ENCODE peak calls at places on chromosomes 7 and 10, in seven cellular contexts. K is fibroblast of lung, J is endothelial cell of umbilical vein, U is GM23338, L is hepatocyte, H is HCT116, R is PC-9. O is an unnamed sample.

GRCh38 chr10:60753152-60753551 is 25.1 kb upstream of the CDK1 start:
- DNase-seq in J (no peak), U (no peak), K (no peak), R (no peak), H (no peak), L (no peak), O (no peak)

GRCh38 chr10:52599586-52600200 is 172.9 kb downstream of the MBL2 start:
- DNase-seq in R (no peak), U (no peak), H (no peak), J (no peak), L (no peak), K (no peak), O (no peak)

GRCh38 chr10:52755297-52756062 is 17.1 kb downstream of the MBL2 start:
- DNase-seq in J (no peak), U (no peak), R (no peak), L (peak; percentile 75), K (peak; percentile 85), H (no peak), O (no peak)

GRCh38 chr10:6049031-6049400 is 13.2 kb downstream of the IL2RA start:
- DNase-seq in K (no peak), L (no peak), R (no peak), J (no peak), U (no peak), H (no peak), O (no peak)

GRCh38 chr10:73096452-73097304 is at the start of gene P4HA1:
- DNase-seq in K (peak; percentile 98), L (peak; percentile 99), H (peak; percentile 91), R (peak; percentile 98), U (peak; percentile 94), J (peak; percentile 99), O (peak; percentile 98)

GRCh38 chr7:145169908-145170307 is 334.1 kb upstream of the TPK1 start:
- DNase-seq in U (peak; percentile 36), H (no peak), J (no peak), R (no peak), K (peak; percentile 69), L (no peak), O (peak; percentile 48)

GRCh38 chr10:110357252-110357780 is 52.6 kb upstream of the SMNDC1 start:
- DNase-seq in K (peak; percentile 97), L (peak; percentile 75), R (no peak), U (no peak), J (no peak), H (peak; percentile 34), O (peak; percentile 78)

GRCh38 chr10:1573334-1573969 is 163.9 kb downstream of the ADARB2 start:
- DNase-seq in U (no peak), R (no peak), H (no peak), L (no peak), K (no peak), J (no peak), O (no peak)

GRCh38 chr7:148918058-148918596 is 34.0 kb upstream of the EZH2 start:
- DNase-seq in L (no peak), U (no peak), K (no peak), R (no peak), J (no peak), H (no peak), O (no peak)

GRCh38 chr7:43906327-43907010 is at the start of gene URGCP:
- DNase-seq in R (peak; percentile 64), K (peak; percentile 25), L (peak; percentile 78), U (peak; percentile 74), J (peak; percentile 26), H (no peak), O (peak; percentile 53)

GRCh38 chr7:132511387-132511786 is 64.9 kb downstream of the PLXNA4 start:
- DNase-seq in L (no peak), U (no peak), R (no peak), K (no peak), J (no peak), H (no peak), O (peak; percentile 90)

GRCh38 chr10:119365773-119366640 is 158.6 kb downstream of the GRK5 start:
- DNase-seq in R (no peak), U (no peak), K (no peak), L (no peak), H (no peak), J (no peak), O (no peak)

DNA sequence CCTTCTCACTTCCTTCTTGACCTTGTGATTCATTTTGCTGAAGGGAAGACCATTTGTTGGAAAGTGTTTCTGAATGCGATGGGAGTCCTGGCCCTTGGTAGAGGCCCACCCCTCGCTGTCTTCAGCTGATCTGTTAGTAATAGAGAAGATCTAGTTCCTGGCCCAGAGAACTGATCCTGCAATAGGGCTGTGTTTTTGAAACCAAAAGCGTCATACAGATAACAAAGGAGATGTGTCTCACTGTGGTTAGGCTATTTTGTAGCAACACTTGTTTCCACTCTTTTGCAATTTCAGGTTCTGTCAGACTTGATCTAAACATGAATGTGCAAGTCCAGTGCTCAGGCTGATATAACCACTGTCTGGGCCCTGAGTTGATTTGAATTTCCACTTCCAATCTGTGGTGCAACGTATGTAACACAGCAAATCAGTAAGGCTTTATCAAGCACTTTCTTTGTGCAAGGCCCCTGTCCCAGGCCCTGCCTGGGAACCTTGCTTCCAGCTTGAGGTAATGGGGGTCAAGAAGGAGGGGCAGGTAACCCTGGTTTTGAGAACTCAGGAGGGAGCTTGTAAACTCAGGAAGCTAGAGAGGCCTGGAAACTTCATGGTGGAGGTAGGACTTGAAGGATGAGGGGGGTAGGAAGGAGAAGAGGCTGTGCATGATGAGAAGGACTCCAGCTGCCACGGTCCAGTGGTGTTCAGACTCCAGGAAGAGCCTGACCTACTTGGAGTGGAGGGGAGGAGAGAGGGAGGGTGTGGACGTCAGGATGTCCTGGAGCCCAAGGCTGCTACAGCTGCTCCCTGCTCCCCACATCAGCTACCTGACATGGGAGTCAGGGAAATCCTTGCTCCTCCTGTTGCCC is 42.2 kb upstream of the SRGN start:
- DNase-seq in J (no peak), L (no peak), K (peak; percentile 67), R (peak; percentile 34), U (no peak), H (no peak), O (peak; percentile 76)
- H2AFZ ChIP-seq in J (no peak overlapping the region), L (no peak overlapping the region), K (no peak overlapping the region), R (peak overlapping the region; percentile 49), U (peak overlapping the region; percentile 48), H (no peak overlapping the region), O (peak overlapping the region; percentile 90)

GRCh38 chr10:77348711-77349110 is 288.9 kb downstream of the KCNMA1 start:
- DNase-seq in U (no peak), J (no peak), K (no peak), L (no peak), R (no peak), H (no peak), O (no peak)
- TF ChIP-seq EZH2 in U (no peak), J (no peak), K (no peak), L (no peak), R (no peak), H (no peak), O (no peak)

GRCh38 chr7:99499713-99500636 is at the start of gene ZNF394:
- DNase-seq in L (peak; percentile 95), U (peak; percentile 99), J (peak; percentile 89), K (peak; percentile 94), R (peak; percentile 88), H (peak; percentile 87), O (peak; percentile 96)

GRCh38 chr7:99497771-99498545 is 2.1 kb downstream of the ZNF394 start:
- DNase-seq in R (no peak), K (no peak), L (no peak), H (no peak), J (no peak), U (no peak), O (no peak)

GRCh38 chr7:99500637-99501009 is 542 bp upstream of the ZNF394 start:
- DNase-seq in H (no peak), L (no peak), R (no peak), U (no peak), K (no peak), J (no peak), O (no peak)

GRCh38 chr7:99498546-99498944 is 1.5 kb downstream of the ZNF394 start:
- DNase-seq in J (no peak), H (no peak), K (no peak), R (no peak), U (no peak), L (peak; percentile 8), O (peak; percentile 9)

GRCh38 chr7:99499356-99499712 is 747 bp downstream of the ZNF394 start:
- DNase-seq in L (no peak), R (no peak), K (no peak), J (no peak), U (no peak), H (no peak), O (peak; percentile 31)
- H2AFZ ChIP-seq in L (peak overlapping the region; percentile 16), R (peak overlapping the region; percentile 96), K (no peak overlapping the region), J (peak overlapping the region; percentile 61), U (peak overlapping the region; percentile 89), H (no peak overlapping the region), O (peak overlapping the region; percentile 91)

GRCh38 chr7:151231964-151232271 is 365 bp upstream of the CHPF2 start:
- DNase-seq in L (no peak), U (no peak), R (no peak), J (no peak), H (no peak), K (no peak), O (no peak)
- TF ChIP-seq EZH2 in L (no peak), U (no peak), R (no peak), J (no peak), H (no peak), K (no peak), O (no peak)

DNA sequence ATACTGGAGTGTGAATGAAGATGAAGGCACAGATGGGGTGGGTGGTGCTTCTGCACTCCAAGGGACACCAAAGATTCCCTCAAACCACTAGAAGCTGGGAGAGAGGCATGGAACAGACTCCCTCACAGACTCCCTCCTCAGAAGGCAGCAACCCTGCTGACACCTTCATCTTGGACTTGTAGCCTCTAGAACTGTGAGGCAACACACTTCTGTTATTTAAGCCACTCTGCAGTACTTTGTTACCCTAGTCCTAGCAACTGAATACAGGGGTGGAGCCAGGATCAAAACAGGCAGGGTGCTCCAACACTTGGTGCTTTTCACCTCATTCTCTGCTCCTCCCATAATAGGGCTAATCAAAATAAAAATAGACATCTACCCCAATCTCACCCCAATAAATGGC is 2.3 kb upstream of the GSTO1 start:
- DNase-seq in J (no peak), H (no peak), R (no peak), L (peak; percentile 21), U (no peak), K (no peak), O (no peak)
- H2AFZ ChIP-seq in J (no peak overlapping the region), H (no peak overlapping the region), R (no peak overlapping the region), L (no peak overlapping the region), U (no peak overlapping the region), K (no peak overlapping the region), O (no peak overlapping the region)